ENCODE peak calls at places on chromosomes 3 and 15, in eight cellular contexts. One of them, this sample, is unnamed.

GRCh38 chr3:177977381-177978158 is 558.7 kb upstream of the KCNMB2 start:
- DNase-seq in mammary epithelial cell: peak; percentile 74
- DNase-seq in lower lobe of right lung: no peak
- DNase-seq in heart right ventricle: no peak
- DNase-seq in mucosa of descending colon: no peak
- DNase-seq in cardiac fibroblast: peak; percentile 95
- DNase-seq in AG04449: peak; percentile 82
- DNase-seq in AG09309: peak; percentile 33
- DNase-seq in this sample: no peak

GRCh38 chr15:33195283-33195682 is 769 bp upstream of the FMN1 start:
- DNase-seq in mammary epithelial cell: no peak
- DNase-seq in lower lobe of right lung: no peak
- DNase-seq in heart right ventricle: no peak
- DNase-seq in mucosa of descending colon: no peak
- DNase-seq in cardiac fibroblast: no peak
- DNase-seq in AG04449: no peak
- DNase-seq in AG09309: no peak
- DNase-seq in this sample: no peak

GRCh38 chr3:64533565-64534317 is 154.1 kb downstream of the ADAMTS9 start:
- DNase-seq in mammary epithelial cell: peak; percentile 66
- DNase-seq in lower lobe of right lung: peak; percentile 83
- DNase-seq in heart right ventricle: peak; percentile 86
- DNase-seq in mucosa of descending colon: peak; percentile 80
- DNase-seq in cardiac fibroblast: peak; percentile 93
- DNase-seq in AG04449: peak; percentile 14
- DNase-seq in AG09309: peak; percentile 52
- DNase-seq in this sample: no peak

GRCh38 chr3:170038434-170039110 is 777 bp downstream of the GPR160 start:
- DNase-seq in mammary epithelial cell: no peak
- DNase-seq in lower lobe of right lung: peak; percentile 74
- DNase-seq in heart right ventricle: no peak
- DNase-seq in mucosa of descending colon: peak; percentile 63
- DNase-seq in cardiac fibroblast: no peak
- DNase-seq in AG04449: no peak
- DNase-seq in AG09309: no peak
- DNase-seq in this sample: no peak

GRCh38 chr3:96915465-96915864 is 101.1 kb downstream of the EPHA6 start:
- DNase-seq in mammary epithelial cell: no peak
- DNase-seq in lower lobe of right lung: no peak
- DNase-seq in heart right ventricle: no peak
- DNase-seq in mucosa of descending colon: no peak
- DNase-seq in cardiac fibroblast: no peak
- DNase-seq in AG04449: no peak
- DNase-seq in AG09309: no peak
- DNase-seq in this sample: no peak

GRCh38 chr15:62104406-62104805 is 37.6 kb downstream of the C2CD4A start:
- DNase-seq in mammary epithelial cell: no peak
- DNase-seq in lower lobe of right lung: no peak
- DNase-seq in heart right ventricle: no peak
- DNase-seq in mucosa of descending colon: no peak
- DNase-seq in cardiac fibroblast: no peak
- DNase-seq in AG04449: no peak
- DNase-seq in AG09309: no peak
- DNase-seq in this sample: no peak

GRCh38 chr3:105328338-105328730 is 38.4 kb upstream of the ALCAM start:
- DNase-seq in mammary epithelial cell: peak; percentile 79
- DNase-seq in lower lobe of right lung: no peak
- DNase-seq in heart right ventricle: no peak
- DNase-seq in mucosa of descending colon: no peak
- DNase-seq in cardiac fibroblast: peak; percentile 15
- DNase-seq in AG04449: no peak
- DNase-seq in AG09309: no peak
- DNase-seq in this sample: no peak

GRCh38 chr15:67199391-67199790 is 55.1 kb downstream of the AAGAB start:
- DNase-seq in mammary epithelial cell: no peak
- DNase-seq in lower lobe of right lung: no peak
- DNase-seq in heart right ventricle: no peak
- DNase-seq in mucosa of descending colon: no peak
- DNase-seq in cardiac fibroblast: no peak
- DNase-seq in AG04449: peak; percentile 73
- DNase-seq in AG09309: no peak
- DNase-seq in this sample: no peak

GRCh38 chr3:16840111-16840444 is 44.7 kb upstream of the PLCL2 start:
- DNase-seq in mammary epithelial cell: no peak
- DNase-seq in lower lobe of right lung: no peak
- DNase-seq in heart right ventricle: no peak
- DNase-seq in mucosa of descending colon: no peak
- DNase-seq in cardiac fibroblast: no peak
- DNase-seq in AG04449: no peak
- DNase-seq in AG09309: no peak
- DNase-seq in this sample: no peak

GRCh38 chr3:14278799-14279705 is 100.4 kb downstream of the LSM3 start:
- DNase-seq in mammary epithelial cell: no peak
- DNase-seq in lower lobe of right lung: no peak
- DNase-seq in heart right ventricle: no peak
- DNase-seq in mucosa of descending colon: no peak
- DNase-seq in cardiac fibroblast: no peak
- DNase-seq in AG04449: no peak
- DNase-seq in AG09309: no peak
- DNase-seq in this sample: no peak

GRCh38 chr15:44157679-44158078 is 37.4 kb downstream of the FRMD5 start:
- DNase-seq in mammary epithelial cell: peak; percentile 85
- DNase-seq in lower lobe of right lung: no peak
- DNase-seq in heart right ventricle: no peak
- DNase-seq in mucosa of descending colon: no peak
- DNase-seq in cardiac fibroblast: peak; percentile 95
- DNase-seq in AG04449: peak; percentile 51
- DNase-seq in AG09309: peak; percentile 73
- DNase-seq in this sample: no peak

GRCh38 chr3:189227249-189227648 is 55.5 kb downstream of the TPRG1 start:
- DNase-seq in mammary epithelial cell: no peak
- DNase-seq in lower lobe of right lung: no peak
- DNase-seq in heart right ventricle: no peak
- DNase-seq in mucosa of descending colon: no peak
- DNase-seq in cardiac fibroblast: no peak
- DNase-seq in AG04449: no peak
- DNase-seq in AG09309: no peak
- DNase-seq in this sample: no peak

GRCh38 chr3:127263586-127264231 is 24.1 kb downstream of the PRR20G start:
- DNase-seq in mammary epithelial cell: no peak
- DNase-seq in lower lobe of right lung: no peak
- DNase-seq in heart right ventricle: no peak
- DNase-seq in mucosa of descending colon: no peak
- DNase-seq in cardiac fibroblast: no peak
- DNase-seq in AG04449: no peak
- DNase-seq in AG09309: no peak
- DNase-seq in this sample: no peak

GRCh38 chr15:57527382-57528091 is 64.2 kb upstream of the MYZAP start:
- DNase-seq in mammary epithelial cell: peak; percentile 68
- DNase-seq in lower lobe of right lung: no peak
- DNase-seq in heart right ventricle: peak; percentile 58
- DNase-seq in mucosa of descending colon: peak; percentile 52
- DNase-seq in cardiac fibroblast: peak; percentile 96
- DNase-seq in AG04449: peak; percentile 65
- DNase-seq in AG09309: peak; percentile 78
- DNase-seq in this sample: no peak

GRCh38 chr3:40725026-40725425 is 200.3 kb downstream of the ZNF621 start:
- DNase-seq in mammary epithelial cell: no peak
- DNase-seq in lower lobe of right lung: no peak
- DNase-seq in heart right ventricle: no peak
- DNase-seq in mucosa of descending colon: peak; percentile 34
- DNase-seq in cardiac fibroblast: no peak
- DNase-seq in AG04449: no peak
- DNase-seq in AG09309: no peak
- DNase-seq in this sample: no peak

GRCh38 chr15:23564798-23565394 is 578 bp upstream of the MKRN3 start:
- DNase-seq in mammary epithelial cell: no peak
- DNase-seq in lower lobe of right lung: no peak
- DNase-seq in heart right ventricle: no peak
- DNase-seq in mucosa of descending colon: no peak
- DNase-seq in cardiac fibroblast: no peak
- DNase-seq in AG04449: no peak
- DNase-seq in AG09309: no peak
- DNase-seq in this sample: no peak

DNA sequence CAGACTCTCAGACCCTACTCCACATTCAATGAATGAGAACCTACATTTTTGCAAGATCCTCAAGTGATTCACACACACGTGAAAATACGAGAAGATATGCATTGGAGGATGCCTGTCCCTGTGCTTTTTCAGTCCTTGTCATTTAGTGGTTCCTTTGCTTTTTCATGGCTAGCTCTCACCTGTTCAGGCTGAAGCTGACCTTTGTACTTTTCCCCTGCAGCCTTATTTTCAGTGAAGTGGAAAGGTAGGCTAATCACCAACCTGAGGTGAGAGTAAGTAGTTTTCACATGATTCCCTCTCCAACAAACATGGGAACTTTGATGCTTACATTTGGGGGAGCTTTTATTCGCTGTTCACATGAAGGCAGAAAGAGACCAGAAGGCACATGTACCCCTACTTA is 8.3 kb downstream of the ITPR1 start:
- DNase-seq in mammary epithelial cell: no peak
- DNase-seq in lower lobe of right lung: no peak
- DNase-seq in heart right ventricle: no peak
- DNase-seq in mucosa of descending colon: no peak
- DNase-seq in cardiac fibroblast: no peak
- DNase-seq in AG04449: no peak
- DNase-seq in AG09309: no peak
- DNase-seq in this sample: no peak
- H3K4me3 ChIP-seq in mammary epithelial cell: no peak overlapping the region
- H3K4me3 ChIP-seq in lower lobe of right lung: no peak overlapping the region
- H3K4me3 ChIP-seq in heart right ventricle: no peak overlapping the region
- H3K4me3 ChIP-seq in mucosa of descending colon: no peak overlapping the region
- H3K4me3 ChIP-seq in cardiac fibroblast: no peak overlapping the region
- H3K4me3 ChIP-seq in AG04449: no peak overlapping the region
- H3K4me3 ChIP-seq in AG09309: no peak overlapping the region
- H3K4me3 ChIP-seq in this sample: no peak overlapping the region

DNA sequence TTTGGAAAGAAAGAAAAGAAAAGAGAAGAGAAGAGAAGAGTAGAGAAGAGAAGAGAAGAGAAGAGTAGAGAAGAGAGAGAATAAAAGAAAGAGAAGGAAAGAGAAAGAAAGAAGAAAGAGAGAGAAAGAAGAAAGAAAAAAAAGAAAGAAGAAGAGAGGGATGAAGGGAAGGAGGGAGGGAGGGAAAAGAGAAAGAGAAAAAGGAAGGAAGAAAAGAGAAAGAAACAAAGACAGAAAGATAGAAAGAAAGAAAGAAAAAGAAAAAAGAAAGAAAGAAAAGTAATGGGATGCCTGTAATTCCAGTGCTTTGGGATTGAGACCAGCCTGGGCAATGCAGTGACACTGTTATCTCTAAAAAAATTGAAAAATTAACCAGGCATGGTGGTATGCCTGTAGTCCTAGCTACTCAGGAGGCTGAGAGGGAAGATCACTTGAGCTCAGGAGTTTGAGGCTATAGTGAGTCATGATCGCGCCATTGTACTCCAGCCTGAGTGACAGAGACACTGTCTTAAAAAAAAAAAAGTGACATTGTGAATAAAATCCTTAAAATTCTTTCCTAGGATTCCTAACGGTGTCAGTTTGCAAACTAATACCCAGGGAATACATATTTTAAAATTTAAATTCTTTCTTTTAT is 1.7 kb downstream of the RASL12 start:
- DNase-seq in mammary epithelial cell: no peak
- DNase-seq in lower lobe of right lung: no peak
- DNase-seq in heart right ventricle: no peak
- DNase-seq in mucosa of descending colon: no peak
- DNase-seq in cardiac fibroblast: peak; percentile 49
- DNase-seq in AG04449: no peak
- DNase-seq in AG09309: no peak
- DNase-seq in this sample: no peak
- H3K4me3 ChIP-seq in mammary epithelial cell: no peak overlapping the region
- H3K4me3 ChIP-seq in lower lobe of right lung: peak overlapping the region; percentile 52
- H3K4me3 ChIP-seq in heart right ventricle: peak overlapping the region; percentile 63
- H3K4me3 ChIP-seq in mucosa of descending colon: no peak overlapping the region
- H3K4me3 ChIP-seq in cardiac fibroblast: no peak overlapping the region
- H3K4me3 ChIP-seq in AG04449: no peak overlapping the region
- H3K4me3 ChIP-seq in AG09309: no peak overlapping the region
- H3K4me3 ChIP-seq in this sample: no peak overlapping the region

GRCh38 chr3:141050913-141051632 is at the start of gene SPSB4:
- DNase-seq in mammary epithelial cell: peak; percentile 43
- DNase-seq in lower lobe of right lung: peak; percentile 55
- DNase-seq in heart right ventricle: peak; percentile 76
- DNase-seq in mucosa of descending colon: peak; percentile 16
- DNase-seq in cardiac fibroblast: peak; percentile 27
- DNase-seq in AG04449: no peak
- DNase-seq in AG09309: no peak
- DNase-seq in this sample: no peak
- H3K4me3 ChIP-seq in mammary epithelial cell: no peak within 1 kb of the TSS
- H3K4me3 ChIP-seq in lower lobe of right lung: peak within 1 kb of the TSS; percentile 52
- H3K4me3 ChIP-seq in heart right ventricle: peak within 1 kb of the TSS; percentile 47
- H3K4me3 ChIP-seq in mucosa of descending colon: no peak within 1 kb of the TSS
- H3K4me3 ChIP-seq in cardiac fibroblast: no peak within 1 kb of the TSS
- H3K4me3 ChIP-seq in AG04449: peak within 1 kb of the TSS; percentile 39
- H3K4me3 ChIP-seq in AG09309: no peak within 1 kb of the TSS
- H3K4me3 ChIP-seq in this sample: no peak within 1 kb of the TSS

GRCh38 chr15:27685638-27686037 is 413.5 kb downstream of the OCA2 start:
- DNase-seq in mammary epithelial cell: no peak
- DNase-seq in lower lobe of right lung: no peak
- DNase-seq in heart right ventricle: no peak
- DNase-seq in mucosa of descending colon: no peak
- DNase-seq in cardiac fibroblast: no peak
- DNase-seq in AG04449: no peak
- DNase-seq in AG09309: no peak
- DNase-seq in this sample: no peak
- H3K4me3 ChIP-seq in mammary epithelial cell: no peak overlapping the region
- H3K4me3 ChIP-seq in lower lobe of right lung: no peak overlapping the region
- H3K4me3 ChIP-seq in heart right ventricle: no peak overlapping the region
- H3K4me3 ChIP-seq in mucosa of descending colon: no peak overlapping the region
- H3K4me3 ChIP-seq in cardiac fibroblast: no peak overlapping the region
- H3K4me3 ChIP-seq in AG04449: no peak overlapping the region
- H3K4me3 ChIP-seq in AG09309: no peak overlapping the region
- H3K4me3 ChIP-seq in this sample: no peak overlapping the region

GRCh38 chr3:65597952-65598413 is 440.7 kb downstream of the MAGI1 start:
- DNase-seq in mammary epithelial cell: no peak
- DNase-seq in lower lobe of right lung: no peak
- DNase-seq in heart right ventricle: no peak
- DNase-seq in mucosa of descending colon: no peak
- DNase-seq in cardiac fibroblast: no peak
- DNase-seq in AG04449: no peak
- DNase-seq in AG09309: no peak
- DNase-seq in this sample: no peak
- H3K4me3 ChIP-seq in mammary epithelial cell: no peak overlapping the region
- H3K4me3 ChIP-seq in lower lobe of right lung: no peak overlapping the region
- H3K4me3 ChIP-seq in heart right ventricle: no peak overlapping the region
- H3K4me3 ChIP-seq in mucosa of descending colon: no peak overlapping the region
- H3K4me3 ChIP-seq in cardiac fibroblast: no peak overlapping the region
- H3K4me3 ChIP-seq in AG04449: peak overlapping the region; percentile 52
- H3K4me3 ChIP-seq in AG09309: no peak overlapping the region
- H3K4me3 ChIP-seq in this sample: no peak overlapping the region

GRCh38 chr15:99566157-99566900 is 545 bp downstream of the MEF2A start:
- DNase-seq in mammary epithelial cell: peak; percentile 27
- DNase-seq in lower lobe of right lung: peak; percentile 57
- DNase-seq in heart right ventricle: peak; percentile 29
- DNase-seq in mucosa of descending colon: peak; percentile 41
- DNase-seq in cardiac fibroblast: no peak
- DNase-seq in AG04449: no peak
- DNase-seq in AG09309: no peak
- DNase-seq in this sample: peak; percentile 2
- H3K4me3 ChIP-seq in mammary epithelial cell: peak overlapping the region; percentile 79
- H3K4me3 ChIP-seq in lower lobe of right lung: peak overlapping the region; percentile 72
- H3K4me3 ChIP-seq in heart right ventricle: peak overlapping the region; percentile 84
- H3K4me3 ChIP-seq in mucosa of descending colon: peak overlapping the region; percentile 66
- H3K4me3 ChIP-seq in cardiac fibroblast: peak overlapping the region; percentile 96
- H3K4me3 ChIP-seq in AG04449: peak overlapping the region; percentile 89
- H3K4me3 ChIP-seq in AG09309: peak overlapping the region; percentile 97
- H3K4me3 ChIP-seq in this sample: peak overlapping the region; percentile 84

GRCh38 chr3:128496602-128497304 is 3.8 kb upstream of the GATA2 start:
- DNase-seq in mammary epithelial cell: peak; percentile 16
- DNase-seq in lower lobe of right lung: no peak
- DNase-seq in heart right ventricle: no peak
- DNase-seq in mucosa of descending colon: no peak
- DNase-seq in cardiac fibroblast: no peak
- DNase-seq in AG04449: no peak
- DNase-seq in AG09309: no peak
- DNase-seq in this sample: no peak
- H3K4me3 ChIP-seq in mammary epithelial cell: no peak overlapping the region
- H3K4me3 ChIP-seq in lower lobe of right lung: peak overlapping the region; percentile 59
- H3K4me3 ChIP-seq in heart right ventricle: peak overlapping the region; percentile 44
- H3K4me3 ChIP-seq in mucosa of descending colon: no peak overlapping the region
- H3K4me3 ChIP-seq in cardiac fibroblast: no peak overlapping the region
- H3K4me3 ChIP-seq in AG04449: peak overlapping the region; percentile 57
- H3K4me3 ChIP-seq in AG09309: peak overlapping the region; percentile 41
- H3K4me3 ChIP-seq in this sample: no peak overlapping the region

This sample was measured in effector memory CD4-positive, alpha-beta T cell.